ENCODE peak calls at places on chromosome X, in seven cellular contexts. Q is neural progenitor cell, G is MM.1S, K is SK-N-SH, W is hepatocyte, X is HCT116, M is PC-3. T is an unnamed sample.

GRCh38 chrX:72685810-72686465 is 28.2 kb downstream of the PHKA1 start:
- DNase-seq in Q (no peak), G (no peak), K (no peak), W (no peak), X (peak; percentile 81), M (peak; percentile 98), T (no peak)

GRCh38 chrX:2242326-2242725 is 258.4 kb downstream of the DHRSX start:
- DNase-seq in Q (no peak), G (no peak), K (no peak), W (no peak), X (no peak), M (no peak), T (no peak)

GRCh38 chrX:138775501-138775900 is 64.0 kb upstream of the FGF13 start:
- DNase-seq in Q (peak; percentile 46), G (peak; percentile 41), K (peak; percentile 30), W (peak; percentile 28), X (no peak), M (peak; percentile 74), T (peak; percentile 7)

GRCh38 chrX:427812-428725 is 41.4 kb upstream of the PPP2R3B start:
- DNase-seq in Q (peak; percentile 82), G (peak; percentile 12), K (peak; percentile 54), W (peak; percentile 67), X (no peak), M (peak; percentile 24), T (peak; percentile 39)

GRCh38 chrX:46573896-46574336 is 351 bp downstream of the CHST7 start:
- DNase-seq in Q (peak; percentile 72), G (peak; percentile 64), K (peak; percentile 58), W (peak; percentile 57), X (no peak), M (peak; percentile 75), T (peak; percentile 86)

GRCh38 chrX:10482708-10483107 is 137.7 kb downstream of the MID1 start:
- DNase-seq in Q (no peak), G (no peak), K (no peak), W (no peak), X (no peak), M (no peak), T (no peak)

GRCh38 chrX:154490021-154490413 is 412 bp downstream of the SLC10A3 start:
- DNase-seq in Q (no peak), G (peak; percentile 43), K (peak; percentile 43), W (peak; percentile 45), X (no peak), M (peak; percentile 38), T (peak; percentile 52)

GRCh38 chrX:43870758-43871419 is 11.4 kb downstream of the MAOB start:
- DNase-seq in Q (no peak), G (peak; percentile 20), K (no peak), W (no peak), X (no peak), M (no peak), T (no peak)

GRCh38 chrX:11267311-11267910 is 25.8 kb upstream of the AMELX start:
- DNase-seq in Q (no peak), G (no peak), K (no peak), W (no peak), X (no peak), M (peak; percentile 45), T (no peak)

GRCh38 chrX:24125028-24125612 is 24.4 kb upstream of the ZFX start:
- DNase-seq in Q (no peak), G (no peak), K (no peak), W (peak; percentile 63), X (no peak), M (no peak), T (no peak)

GRCh38 chrX:37796805-37797204 is 16.9 kb downstream of the CYBB start:
- DNase-seq in Q (no peak), G (peak; percentile 67), K (no peak), W (no peak), X (no peak), M (no peak), T (peak; percentile 76)

GRCh38 chrX:71579136-71579989 is 1.1 kb downstream of the GCNA start:
- DNase-seq in Q (no peak), G (no peak), K (peak; percentile 28), W (no peak), X (no peak), M (no peak), T (no peak)

GRCh38 chrX:73903941-73904340 is 340.9 kb downstream of the CHIC1 start:
- DNase-seq in Q (no peak), G (no peak), K (no peak), W (no peak), X (no peak), M (no peak), T (no peak)

DNA sequence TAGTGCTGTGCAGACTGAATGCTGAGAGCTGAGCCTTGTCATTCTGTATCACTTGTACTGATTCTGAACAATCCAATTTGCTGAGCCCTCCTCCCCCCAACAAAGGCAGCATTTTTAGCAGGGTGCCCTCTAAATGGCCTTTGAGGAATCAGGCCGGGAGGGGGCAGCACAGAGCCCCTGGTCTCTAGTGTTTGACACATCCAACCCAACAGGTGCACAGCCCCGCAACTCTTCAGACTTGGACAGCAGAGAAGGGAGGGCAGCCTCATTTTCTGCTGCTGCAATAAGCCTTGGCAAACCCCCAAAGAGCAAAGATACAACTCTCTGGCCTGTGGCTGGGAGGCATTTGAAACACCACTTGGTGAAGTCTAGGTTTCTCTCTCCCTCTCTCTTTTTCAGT is 3.4 kb downstream of the ATP1B4 start:
- DNase-seq in Q (peak; percentile 68), G (peak; percentile 72), K (peak; percentile 24), W (peak; percentile 38), X (no peak), M (peak; percentile 46), T (peak; percentile 67)
- H3K9me3 ChIP-seq in Q (no peaks in the 10 kb centered on the region), G (no peaks in the 10 kb centered on the region), K (no peaks in the 10 kb centered on the region), W (no peaks in the 10 kb centered on the region), X (no peaks in the 10 kb centered on the region), M (no peaks in the 10 kb centered on the region), T (no peaks in the 10 kb centered on the region)

GRCh38 chrX:23008431-23009099 is 8.8 kb downstream of the DDX53 start:
- DNase-seq in Q (peak; percentile 44), G (peak; percentile 9), K (peak; percentile 20), W (peak; percentile 29), X (peak; percentile 6), M (peak; percentile 62), T (peak; percentile 0)
- TF ChIP-seq CTCF in Q (peak; percentile 52), G (peak; percentile 28), K (peak; percentile 56), W (peak; percentile 46), X (peak; percentile 52), M (peak; percentile 73), T (peak; percentile 59)

GRCh38 chrX:17860179-17860780 is 818 bp downstream of the RAI2 start:
- DNase-seq in Q (peak; percentile 39), G (no peak), K (peak; percentile 54), W (no peak), X (no peak), M (no peak), T (no peak)
- TF ChIP-seq EZH2phosphoT487 in Q (peak; percentile 56), G (no peak), K (no peak), W (no peak), X (no peak), M (no peak), T (no peak)

GRCh38 chrX:153029162-153029561 is 27.1 kb upstream of the PNMA3 start:
- DNase-seq in Q (no peak), G (no peak), K (no peak), W (no peak), X (no peak), M (no peak), T (no peak)

GRCh38 chrX:153030801-153031200 is 25.5 kb upstream of the PNMA3 start:
- DNase-seq in Q (no peak), G (no peak), K (no peak), W (no peak), X (no peak), M (no peak), T (no peak)

GRCh38 chrX:153029875-153030274 is 26.4 kb upstream of the PNMA3 start:
- DNase-seq in Q (no peak), G (no peak), K (no peak), W (no peak), X (no peak), M (no peak), T (no peak)

GRCh38 chrX:153032397-153033118 is 23.7 kb upstream of the PNMA3 start:
- DNase-seq in Q (peak; percentile 69), G (peak; percentile 47), K (peak; percentile 89), W (peak; percentile 71), X (peak; percentile 21), M (peak; percentile 70), T (peak; percentile 50)
- H3K9me3 ChIP-seq in Q (no peaks in the 10 kb centered on the region), G (no peaks in the 10 kb centered on the region), K (no peaks in the 10 kb centered on the region), W (no peaks in the 10 kb centered on the region), X (no peaks in the 10 kb centered on the region), M (no peaks in the 10 kb centered on the region), T (no peaks in the 10 kb centered on the region)

GRCh38 chrX:129755779-129756650 is 17.2 kb downstream of the XPNPEP2 start:
- DNase-seq in Q (peak; percentile 36), G (no peak), K (no peak), W (no peak), X (no peak), M (no peak), T (peak; percentile 66)
- TF ChIP-seq CTCF in Q (peak; percentile 20), G (no peak), K (no peak), W (no peak), X (no peak), M (no peak), T (peak; percentile 58)

DNA sequence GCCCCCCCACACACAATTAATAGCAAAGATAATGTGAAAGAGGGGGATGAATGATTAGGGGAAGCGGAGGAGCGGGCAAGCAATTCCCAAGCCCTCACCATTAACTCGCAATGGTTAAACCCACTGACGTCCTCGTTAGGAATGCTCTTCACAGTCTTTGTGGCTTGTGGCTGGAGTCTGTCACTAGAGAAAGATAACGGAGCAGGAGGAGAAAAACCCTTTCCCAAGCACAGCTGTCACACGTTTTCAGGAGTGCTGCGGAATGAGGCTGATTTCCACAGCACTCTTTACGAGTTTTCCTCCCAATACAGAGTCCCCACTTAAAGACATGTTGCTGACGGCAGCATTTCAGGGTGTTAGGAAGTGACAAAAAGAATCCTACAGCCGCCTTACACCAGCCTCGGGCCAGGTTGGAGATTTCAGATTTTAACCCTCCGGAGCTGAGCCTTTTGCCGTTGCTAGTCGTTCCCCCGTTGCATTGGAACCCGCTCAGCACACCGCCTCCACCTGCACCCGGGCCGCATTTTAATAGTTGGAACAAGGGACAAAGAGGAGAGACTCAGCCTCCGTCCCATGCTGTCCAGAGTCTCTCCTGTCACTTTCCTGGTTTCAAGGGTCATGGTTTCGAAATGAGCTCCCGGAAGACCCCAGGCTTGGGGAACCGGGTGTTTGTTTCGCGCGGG is 92.2 kb downstream of the GEMIN8 start:
- DNase-seq in Q (peak; percentile 37), G (no peak), K (peak; percentile 44), W (no peak), X (no peak), M (no peak), T (no peak)
- TF ChIP-seq EZH2phosphoT487 in Q (no peak), G (no peak), K (no peak), W (no peak), X (no peak), M (no peak), T (no peak)

T was measured in OCI-LY7.